ENCODE peak calls at places on chromosome 6, in four cellular contexts. A is occipital lobe; P is iPS-NIHi11; J is stimulated activated CD4-positive, alpha-beta T cell treated with anti-CD3 and anti-CD28 coated beads, Interleukin-1b, Interleukin-23, amount 100 ng/mL, for 24 hours. Y is an unnamed sample.

GRCh38 chr6:82766476-82766875 is 299.2 kb downstream of the UBE3D start:
- DNase-seq in A (no peak), P (no peak), J (no peak), Y (no peak)

GRCh38 chr6:150696156-150696555 is 96.5 kb downstream of the PLEKHG1 start:
- DNase-seq in A (no peak), P (no peak), J (no peak), Y (no peak)

GRCh38 chr6:32883789-32884188 is 29.8 kb downstream of the PSMB9 start:
- DNase-seq in A (no peak), P (peak; percentile 17), J (no peak), Y (no peak)

GRCh38 chr6:124683507-124683906 is 278.7 kb upstream of the RNF217 start:
- DNase-seq in A (no peak), P (peak; percentile 17), J (no peak), Y (peak; percentile 30)

GRCh38 chr6:33874136-33874535 is 70.3 kb upstream of the MLN start:
- DNase-seq in A (no peak), P (no peak), J (no peak), Y (no peak)

GRCh38 chr6:157269261-157269794 is 54.0 kb downstream of the TMEM242 start:
- DNase-seq in A (no peak), P (no peak), J (no peak), Y (no peak)

GRCh38 chr6:95133578-95133977 is 443.8 kb upstream of the MANEA start:
- DNase-seq in A (no peak), P (no peak), J (no peak), Y (no peak)

GRCh38 chr6:41371992-41372525 is 36.7 kb downstream of the NCR2 start:
- DNase-seq in A (peak; percentile 25), P (peak; percentile 18), J (no peak), Y (peak; percentile 43)

GRCh38 chr6:35302604-35303218 is 5.1 kb downstream of the DEF6 start:
- DNase-seq in A (no peak), P (peak; percentile 80), J (peak; percentile 85), Y (peak; percentile 52)

GRCh38 chr6:49457771-49458170 is 5.3 kb downstream of the MMUT start:
- DNase-seq in A (no peak), P (no peak), J (no peak), Y (no peak)

GRCh38 chr6:31578461-31579118 is 3.2 kb downstream of the TNF start:
- DNase-seq in A (no peak), P (no peak), J (peak; percentile 37), Y (peak; percentile 38)

GRCh38 chr6:131635384-131636340 is 1.4 kb upstream of the ENPP3 start:
- DNase-seq in A (no peak), P (no peak), J (no peak), Y (no peak)

GRCh38 chr6:46221221-46221793 is 50.5 kb upstream of the ENPP5 start:
- DNase-seq in A (no peak), P (peak; percentile 56), J (no peak), Y (no peak)

GRCh38 chr6:15287670-15288069 is 41.8 kb downstream of the JARID2 start:
- DNase-seq in A (no peak), P (no peak), J (no peak), Y (no peak)

GRCh38 chr6:43771210-43771857 is 1.3 kb downstream of the VEGFA start:
- DNase-seq in A (peak; percentile 43), P (peak; percentile 55), J (peak; percentile 73), Y (peak; percentile 56)

GRCh38 chr6:3287308-3287707 is 28.6 kb downstream of the PSMG4 start:
- DNase-seq in A (no peak), P (no peak), J (no peak), Y (peak; percentile 1)